ENCODE peak calls at places on chromosomes 12 and 14, in four cellular contexts. B is fibroblast of villous mesenchyme, S is fibroblast of lung, U is neural progenitor cell. R is an unnamed sample.

GRCh38 chr12:106118-106561 is 39.6 kb downstream of the IQSEC3 start:
- DNase-seq in B (peak; percentile 41), S (no peak), U (peak; percentile 63), R (no peak)

GRCh38 chr12:67434653-67435375 is 165.7 kb downstream of the CAND1 start:
- DNase-seq in S (peak; percentile 96), B (peak; percentile 95), U (no peak), R (peak; percentile 90)

GRCh38 chr14:96267916-96268315 is 11.9 kb downstream of the BDKRB1 start:
- DNase-seq in B (no peak), U (no peak), S (no peak), R (no peak)

GRCh38 chr12:15855646-15856045 is 26.5 kb upstream of the STRAP start:
- DNase-seq in B (peak; percentile 68), S (peak; percentile 89), U (no peak), R (peak; percentile 31)

GRCh38 chr14:95500201-95500681 is 16.2 kb downstream of the SYNE3 start:
- DNase-seq in U (no peak), B (no peak), S (no peak), R (no peak)

GRCh38 chr14:20687362-20688166 is 1.0 kb upstream of the ANG start:
- DNase-seq in S (no peak), U (no peak), B (no peak), R (no peak)

GRCh38 chr12:5521456-5522325 is 89.8 kb downstream of the NTF3 start:
- DNase-seq in B (no peak), U (no peak), S (no peak), R (no peak)

GRCh38 chr12:80232873-80233272 is 133.5 kb downstream of the OTOGL start:
- DNase-seq in B (no peak), S (no peak), U (no peak), R (no peak)

GRCh38 chr12:18828483-18828882 is 90.6 kb downstream of the CAPZA3 start:
- DNase-seq in B (no peak), S (no peak), U (no peak), R (no peak)

GRCh38 chr12:100877776-100878175 is 83.2 kb downstream of the ANO4 start:
- DNase-seq in B (no peak), S (no peak), U (no peak), R (no peak)

DNA sequence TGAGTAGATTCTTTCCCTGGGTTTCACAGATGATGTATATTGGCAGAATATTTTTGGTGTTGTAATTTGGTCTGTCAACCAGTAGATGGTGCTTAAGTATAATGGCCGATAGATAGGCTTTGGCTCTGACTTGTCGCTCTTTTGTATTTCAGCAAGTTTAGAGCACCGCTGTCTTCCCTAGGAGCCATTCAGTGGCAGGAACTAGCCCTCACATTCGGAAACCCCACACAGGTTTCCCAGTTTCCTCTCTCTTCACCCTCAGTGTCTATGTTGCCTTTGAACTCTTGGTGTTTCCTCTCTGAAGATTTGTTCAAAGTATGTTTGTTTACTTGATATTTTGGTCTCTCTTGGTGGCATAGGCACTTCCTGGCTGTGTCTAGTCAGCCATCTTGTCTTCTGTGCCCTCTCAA is 102.2 kb downstream of the GPHN start:
- DNase-seq in S (peak; percentile 30), B (no peak), U (peak; percentile 6), R (no peak)
- TF ChIP-seq CTCF in S (peak; percentile 6), B (peak; percentile 45), U (peak; percentile 51), R (peak; percentile 31)

GRCh38 chr12:82329508-82329907 is 28.7 kb downstream of the CCDC59 start:
- DNase-seq in S (no peak), B (peak; percentile 9), U (peak; percentile 79), R (no peak)

GRCh38 chr12:82325540-82326336 is 32.4 kb downstream of the CCDC59 start:
- DNase-seq in B (no peak), S (no peak), U (no peak), R (no peak)

DNA sequence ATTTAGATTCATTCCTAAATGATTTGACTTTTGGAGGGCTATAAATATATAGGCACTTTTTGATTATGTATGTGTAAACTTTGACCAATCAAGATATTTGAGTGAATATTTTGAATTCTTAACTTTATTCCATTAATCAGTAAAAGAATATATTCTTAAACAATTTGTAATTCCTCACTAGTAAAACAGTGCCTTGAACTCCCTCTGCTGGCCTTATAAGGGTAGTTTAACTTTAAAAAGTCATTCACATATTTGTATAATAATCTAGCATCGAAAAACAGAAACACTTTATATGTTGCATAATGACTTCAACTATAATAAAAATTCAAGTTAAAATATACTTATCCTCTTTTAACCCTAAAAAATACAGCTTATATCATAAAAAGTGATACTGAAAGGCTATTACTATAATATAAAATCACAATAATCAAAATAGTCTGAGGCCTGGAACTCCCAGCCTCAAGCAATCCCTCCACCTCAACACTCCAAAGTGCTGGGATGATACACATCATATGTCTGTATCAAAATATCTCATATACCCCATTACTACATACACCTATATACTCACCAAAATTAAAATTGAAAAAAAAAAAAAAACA is 31.2 kb downstream of the CCDC59 start:
- DNase-seq in S (peak; percentile 42), B (peak; percentile 33), U (peak; percentile 40), R (peak; percentile 58)
- TF ChIP-seq CTCF in S (peak; percentile 29), B (peak; percentile 57), U (peak; percentile 77), R (peak; percentile 59)

DNA sequence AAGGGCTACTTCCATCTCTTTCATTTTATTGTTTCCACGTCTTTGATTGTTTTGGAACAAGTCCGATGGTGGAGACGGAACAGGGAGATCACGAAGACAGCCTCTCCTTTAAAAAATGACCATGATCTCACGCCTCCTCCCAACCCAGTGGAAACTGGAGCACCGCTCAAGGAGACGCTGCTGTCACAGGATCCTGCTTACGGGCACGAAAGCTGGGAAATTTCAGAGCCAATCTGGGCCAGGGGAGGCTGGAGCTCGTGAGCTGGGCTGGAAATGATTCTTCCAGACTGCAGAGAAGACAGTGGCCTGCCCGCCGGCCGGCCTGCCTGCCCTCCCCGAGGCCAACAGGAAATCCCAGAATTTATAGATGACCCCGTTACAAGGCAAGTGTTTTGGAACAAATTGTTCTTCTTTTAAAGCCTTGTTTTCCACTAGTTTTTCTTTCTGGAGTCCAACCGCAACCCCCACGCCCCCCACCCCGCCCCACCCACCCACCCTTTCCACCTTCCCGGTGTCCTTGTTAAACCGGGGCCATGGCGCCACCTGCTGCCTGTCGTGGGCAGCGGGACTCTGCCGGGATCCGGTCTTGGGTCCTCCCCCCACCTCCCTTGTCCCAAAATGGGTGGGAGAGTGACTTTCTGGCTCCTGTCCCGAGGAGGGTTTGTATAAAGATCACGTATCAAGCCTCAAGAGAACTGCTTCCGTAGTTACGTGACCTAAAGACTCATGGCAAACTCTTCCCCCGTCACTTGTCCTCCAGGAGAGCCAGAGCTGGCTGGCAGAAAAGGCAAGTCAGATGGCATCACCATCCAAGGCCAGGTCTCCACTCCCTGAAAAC is 40.3 kb downstream of the MAP1LC3B2 start:
- DNase-seq in U (peak; percentile 86), B (peak; percentile 89), S (peak; percentile 83), R (peak; percentile 77)
- TF ChIP-seq CTCF in U (peak; percentile 73), B (peak; percentile 67), S (peak; percentile 62), R (peak; percentile 63)

DNA sequence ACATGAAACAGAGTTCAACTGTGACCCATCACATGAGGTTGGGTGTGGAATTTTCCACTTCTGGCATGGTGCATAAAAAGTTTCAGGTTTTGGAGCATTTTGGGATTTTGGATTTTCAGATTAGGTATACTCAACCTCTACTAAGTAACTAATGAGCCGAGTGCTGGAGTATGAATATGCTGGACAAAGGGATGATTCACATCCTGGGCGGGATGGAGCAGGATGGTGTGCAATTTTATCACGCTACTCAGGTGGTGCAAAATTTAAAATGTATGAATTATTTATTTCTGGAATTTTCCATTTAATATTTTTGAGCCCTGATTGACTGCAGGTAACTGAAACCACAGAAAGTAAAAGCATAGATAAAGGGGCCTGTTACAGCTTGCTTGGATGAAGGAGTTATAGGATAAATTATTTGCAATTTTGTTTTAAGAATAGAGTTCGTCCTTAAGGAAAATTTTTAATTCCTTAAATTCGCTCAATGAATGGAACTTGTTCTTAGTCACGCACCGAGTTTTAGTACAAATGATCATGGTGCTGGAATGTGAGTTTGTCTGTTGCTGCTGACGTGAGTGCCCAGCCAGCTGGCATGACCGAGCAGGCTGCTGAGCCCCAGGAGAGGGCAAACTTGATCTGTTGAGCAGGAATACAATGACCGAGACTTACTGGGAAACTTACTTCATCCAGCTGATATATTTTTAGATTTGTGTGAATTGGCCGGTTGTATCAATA is 176.3 kb downstream of the ESR2 start:
- DNase-seq in S (peak; percentile 57), U (no peak), B (no peak), R (peak; percentile 61)
- TF ChIP-seq CTCF in S (no peak), U (no peak), B (no peak), R (no peak)

DNA sequence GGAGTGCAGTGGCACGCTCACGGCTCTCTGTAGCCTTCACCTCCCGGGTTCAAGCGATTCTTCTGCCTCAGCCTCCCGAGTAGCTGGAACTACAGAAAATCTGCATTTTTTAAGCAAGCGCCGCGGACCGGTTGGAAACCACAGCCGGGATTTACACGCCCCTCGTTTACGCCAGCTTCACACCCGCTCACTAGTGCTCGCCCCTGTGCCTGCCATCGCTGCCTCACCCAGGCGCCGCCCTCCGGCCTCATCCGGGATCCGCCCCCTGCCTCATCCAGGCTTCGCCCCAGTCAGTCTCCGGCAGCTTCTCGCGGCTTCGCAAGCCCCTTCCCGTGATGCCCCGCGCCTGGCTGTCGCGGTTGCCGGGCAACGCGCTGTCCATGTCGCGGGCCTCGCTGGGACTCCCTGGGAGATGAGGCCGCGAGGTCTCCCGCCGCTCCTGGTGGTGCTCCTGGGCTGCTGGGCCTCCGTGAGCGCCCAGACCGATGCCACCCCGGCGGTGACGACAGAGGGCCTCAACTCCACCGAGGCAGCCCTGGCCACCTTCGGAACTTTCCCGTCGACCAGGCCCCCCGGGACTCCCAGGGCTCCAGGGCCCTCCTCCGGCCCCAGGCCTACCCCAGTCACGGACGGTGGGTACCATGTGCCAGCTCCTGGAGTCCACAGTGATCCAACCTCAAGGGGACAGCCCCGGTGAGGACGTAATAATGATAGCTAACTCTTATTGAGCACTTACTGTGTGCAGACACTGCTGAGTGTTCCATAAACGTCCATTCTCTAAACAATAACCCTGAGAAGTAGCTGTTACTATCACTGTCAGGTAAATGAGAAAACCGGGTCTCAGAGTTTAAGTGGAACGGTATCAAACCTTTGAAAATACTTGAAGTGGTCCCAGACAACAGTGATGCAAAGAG is at the start of gene TCTN1:
- DNase-seq in B (peak; percentile 94), S (peak; percentile 93), U (peak; percentile 98), R (peak; percentile 94)
- TF ChIP-seq CTCF in B (no peak), S (no peak), U (no peak), R (no peak)

GRCh38 chr14:100901391-100902183 is 1.9 kb downstream of the RTL1 start:
- DNase-seq in S (no peak), U (no peak), B (no peak), R (no peak)

GRCh38 chr14:100898935-100899840 is 4.3 kb downstream of the RTL1 start:
- DNase-seq in U (peak; percentile 11), B (no peak), S (no peak), R (peak; percentile 6)

GRCh38 chr14:100898465-100898864 is 5.1 kb downstream of the RTL1 start:
- DNase-seq in B (no peak), U (no peak), S (no peak), R (no peak)

GRCh38 chr14:100900837-100901390 is 2.6 kb downstream of the RTL1 start:
- DNase-seq in U (peak; percentile 87), S (no peak), B (no peak), R (peak; percentile 8)

GRCh38 chr14:100899841-100900771 is 3.4 kb downstream of the RTL1 start:
- DNase-seq in B (no peak), U (peak; percentile 77), S (no peak), R (no peak)
- TF ChIP-seq CTCF in B (no peak), U (no peak), S (no peak), R (no peak)

R was measured in fibroblast of pulmonary artery.